ENCODE peak calls at places on chromosomes 2 and 18, in six cellular contexts. U is progenitor cell of endocrine pancreas, Z is GM20000, B is A549, J is fibroblast of lung, R is bronchial epithelial cell. M is an unnamed sample.

GRCh38 chr2:44015239-44015638 is 19.4 kb upstream of the LRPPRC start:
- DNase-seq in J (no peak), Z (no peak), R (no peak), U (no peak), B (no peak), M (no peak)

GRCh38 chr2:83376731-83377130 is 1082.3 kb downstream of the SUCLG1 start:
- DNase-seq in U (no peak), Z (no peak), B (no peak), J (no peak), R (no peak), M (no peak)

GRCh38 chr2:163828760-163829159 is 93.0 kb upstream of the FIGN start:
- DNase-seq in J (no peak), R (no peak), B (no peak), U (no peak), Z (no peak), M (no peak)

GRCh38 chr18:10687161-10687925 is 161.5 kb downstream of the NAPG start:
- DNase-seq in U (no peak), J (no peak), Z (no peak), B (no peak), R (peak; percentile 76), M (no peak)

GRCh38 chr2:204228169-204228940 is 291.8 kb downstream of the ICOS start:
- DNase-seq in B (no peak), J (no peak), Z (no peak), U (no peak), R (no peak), M (no peak)

GRCh38 chr18:3455938-3456685 is 6.1 kb downstream of the TGIF1 start:
- DNase-seq in U (no peak), J (peak; percentile 52), R (peak; percentile 59), B (no peak), Z (no peak), M (no peak)

GRCh38 chr18:43161528-43161927 is 46.0 kb upstream of the RIT2 start:
- DNase-seq in Z (no peak), U (no peak), J (peak; percentile 59), R (no peak), B (no peak), M (no peak)

GRCh38 chr2:120765911-120766757 is 30.5 kb downstream of the GLI2 start:
- DNase-seq in U (no peak), B (no peak), J (peak; percentile 98), R (no peak), Z (no peak), M (no peak)

GRCh38 chr18:49061239-49061905 is 110.6 kb upstream of the SMAD7 start:
- DNase-seq in J (no peak), U (no peak), Z (no peak), B (no peak), R (no peak), M (no peak)

GRCh38 chr2:55168221-55169154 is 63.6 kb downstream of the CLHC1 start:
- DNase-seq in U (no peak), Z (peak; percentile 40), R (peak; percentile 67), B (peak; percentile 69), J (peak; percentile 91), M (no peak)

GRCh38 chr18:49638891-49639557 is 77.2 kb downstream of the LIPG start:
- DNase-seq in Z (no peak), B (no peak), U (no peak), J (no peak), R (no peak), M (no peak)

GRCh38 chr2:234032301-234032856 is 18.1 kb upstream of the SPP2 start:
- DNase-seq in B (no peak), U (no peak), J (peak; percentile 84), R (peak; percentile 91), Z (no peak), M (no peak)

GRCh38 chr2:234031207-234031606 is 19.3 kb upstream of the SPP2 start:
- DNase-seq in B (no peak), U (no peak), R (no peak), Z (no peak), J (peak; percentile 23), M (no peak)

GRCh38 chr2:234033885-234034284 is 16.6 kb upstream of the SPP2 start:
- DNase-seq in U (no peak), J (peak; percentile 10), R (no peak), B (no peak), Z (no peak), M (no peak)

GRCh38 chr2:234029150-234029733 is 21.3 kb upstream of the SPP2 start:
- DNase-seq in Z (no peak), U (no peak), R (peak; percentile 27), B (peak; percentile 21), J (no peak), M (no peak)

DNA sequence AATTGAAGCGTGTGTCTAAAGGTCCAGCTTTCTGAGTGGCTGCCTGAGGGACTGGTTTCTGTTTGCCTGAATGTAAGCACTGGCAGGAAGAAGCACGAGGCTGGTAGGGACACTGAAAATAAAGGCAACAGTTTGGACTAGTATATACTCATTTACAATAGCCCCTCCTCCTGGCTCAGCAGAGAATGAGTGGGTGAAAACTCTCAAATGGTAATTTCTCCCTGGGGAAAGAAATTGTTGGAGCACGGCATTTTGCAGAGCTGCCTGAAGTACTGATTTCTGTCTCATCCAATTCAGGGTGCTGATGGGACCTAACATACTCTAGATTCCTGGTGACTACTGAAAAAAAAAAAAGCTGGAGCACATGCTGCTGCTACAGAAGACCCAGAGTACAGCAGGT is 17.3 kb upstream of the SPP2 start:
- DNase-seq in B (no peak), J (peak; percentile 4), R (no peak), Z (no peak), U (no peak), M (no peak)
- TF ChIP-seq CTCF in B (no peak), J (no peak), R (no peak), Z (no peak), U (no peak), M (no peak)

GRCh38 chr2:192000196-192000990 is 153.5 kb upstream of the CAVIN2 start:
- DNase-seq in U (no peak), J (no peak), B (no peak), Z (no peak), R (peak; percentile 37), M (no peak)
- TF ChIP-seq CTCF in U (no peak), J (no peak), B (no peak), Z (no peak), R (no peak), M (no peak)

GRCh38 chr2:240002983-240003382 is 22.2 kb downstream of the NDUFA10 start:
- DNase-seq in B (no peak), J (no peak), Z (no peak), R (no peak), U (no peak), M (no peak)
- TF ChIP-seq CTCF in B (no peak), J (no peak), Z (no peak), R (no peak), U (no peak), M (no peak)

GRCh38 chr2:174699993-174700766 is 64.1 kb downstream of the CHRNA1 start:
- DNase-seq in Z (peak; percentile 79), B (peak; percentile 65), J (peak; percentile 73), U (no peak), R (peak; percentile 44), M (peak; percentile 45)

GRCh38 chr2:174693344-174693743 is 70.9 kb downstream of the CHRNA1 start:
- DNase-seq in U (no peak), J (no peak), B (no peak), Z (no peak), R (no peak), M (no peak)

GRCh38 chr2:174694920-174695319 is 69.4 kb downstream of the CHRNA1 start:
- DNase-seq in R (no peak), B (no peak), Z (no peak), U (no peak), J (no peak), M (no peak)

GRCh38 chr2:174694196-174694878 is 69.9 kb downstream of the CHRNA1 start:
- DNase-seq in B (no peak), U (no peak), J (no peak), R (no peak), Z (no peak), M (no peak)

GRCh38 chr2:174697267-174697666 is 67.0 kb downstream of the CHRNA1 start:
- DNase-seq in Z (peak; percentile 82), U (peak; percentile 28), R (peak; percentile 53), J (peak; percentile 56), B (peak; percentile 91), M (peak; percentile 68)
- TF ChIP-seq CTCF in Z (peak; percentile 78), U (peak; percentile 81), R (peak; percentile 87), J (peak; percentile 94), B (peak; percentile 77), M (peak; percentile 54)

DNA sequence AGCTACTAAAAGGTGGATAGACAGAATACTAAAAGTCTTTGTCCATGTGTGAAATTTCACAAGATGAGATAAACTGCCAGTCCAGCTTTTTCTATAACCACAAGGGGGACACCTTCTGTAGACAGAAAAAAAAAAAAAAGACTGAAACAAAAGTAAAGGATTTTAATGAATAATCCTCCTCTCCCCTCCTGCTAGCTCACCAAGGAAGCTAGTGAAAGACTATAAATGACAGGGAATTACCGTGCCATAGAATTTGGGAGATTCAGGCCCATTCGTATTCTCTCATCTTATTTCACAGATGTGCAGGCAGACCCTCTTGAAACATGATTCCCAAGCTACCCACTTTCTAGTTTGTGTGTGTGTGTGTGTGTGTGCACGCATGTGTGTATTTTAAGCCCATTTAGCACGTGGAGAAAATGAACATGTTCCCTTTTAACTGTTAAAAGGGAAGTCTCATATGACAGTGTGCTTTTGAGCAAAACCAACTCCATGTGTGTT is 36.3 kb upstream of the SLC8A1 start:
- DNase-seq in J (peak; percentile 69), R (peak; percentile 18), Z (no peak), B (peak; percentile 18), U (no peak), M (no peak)
- TF ChIP-seq CTCF in J (peak; percentile 38), R (peak; percentile 22), Z (no peak), B (peak; percentile 52), U (peak; percentile 67), M (peak; percentile 81)

GRCh38 chr2:32715981-32716380 is 88.1 kb downstream of the TTC27 start:
- DNase-seq in U (no peak), R (peak; percentile 93), Z (no peak), J (peak; percentile 46), B (no peak), M (no peak)
- TF ChIP-seq CTCF in U (no peak), R (no peak), Z (no peak), J (no peak), B (no peak), M (no peak)

DNA sequence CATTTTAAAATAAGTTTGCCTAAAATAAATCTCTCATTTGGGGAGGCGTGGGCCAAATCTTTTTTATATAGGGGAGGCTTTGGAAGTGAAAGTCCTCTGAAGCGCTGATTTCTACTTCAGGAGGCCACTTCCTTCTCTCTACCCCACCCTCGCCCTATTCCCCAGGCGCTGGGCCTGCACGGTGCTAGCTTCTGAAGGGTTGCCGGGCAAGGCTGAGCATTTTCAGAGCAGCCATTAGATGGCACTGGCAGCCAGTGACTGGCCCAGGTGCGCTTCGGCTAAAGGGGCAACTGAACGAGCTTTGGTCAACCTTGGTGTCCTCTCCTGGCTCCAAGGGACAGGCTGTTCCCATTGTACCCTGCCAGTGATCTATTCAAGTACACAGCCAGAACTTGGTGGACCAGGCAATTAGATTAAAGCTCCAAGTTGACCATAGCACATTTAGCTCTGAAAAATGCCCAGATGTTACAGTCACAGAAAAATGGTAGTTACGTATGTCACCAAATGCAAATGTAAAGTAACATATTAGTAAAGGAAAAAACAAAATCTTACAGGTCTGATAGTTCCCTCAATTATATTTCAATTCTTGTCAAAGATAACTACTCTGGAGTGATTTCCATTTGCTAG is 2.3 kb downstream of the POMC start:
- DNase-seq in J (no peak), Z (peak; percentile 85), R (no peak), B (peak; percentile 26), U (no peak), M (peak; percentile 32)
- TF ChIP-seq CTCF in J (no peak), Z (peak; percentile 68), R (peak; percentile 52), B (peak; percentile 71), U (peak; percentile 12), M (no peak)